ENCODE peak calls at places on chromosomes 7 and 10, in ten cellular contexts. F is coronary artery, K is AG09309, R is mucosa of descending colon, Y is pancreas, T is testis, I is spleen, G is cardiac muscle cell, X is A549, H is GM06990. B is an unnamed sample.

GRCh38 chr7:117796889-117797288 is 76.4 kb downstream of the CTTNBP2 start:
- DNase-seq in F (no peak), K (no peak), R (no peak), Y (no peak), T (no peak), I (no peak), G (no peak), X (no peak), H (no peak), B (no peak)

GRCh38 chr7:85567983-85568382 is 381.1 kb upstream of the SEMA3D start:
- DNase-seq in F (no peak), K (no peak), R (no peak), Y (no peak), T (no peak), I (no peak), G (no peak), X (no peak), H (no peak), B (no peak)

GRCh38 chr10:23643396-23643795 is 204.5 kb downstream of the OTUD1 start:
- DNase-seq in F (no peak), K (no peak), R (peak), Y (no peak), T (peak), I (no peak), G (no peak), X (no peak), H (no peak), B (no peak)

GRCh38 chr7:43693687-43694398 is 35.5 kb downstream of the COA1 start:
- DNase-seq in F (no peak), K (peak), R (no peak), Y (no peak), T (no peak), I (no peak), G (peak), X (peak), H (no peak), B (peak)

GRCh38 chr7:137704723-137705122 is 142.1 kb downstream of the DGKI start:
- DNase-seq in F (no peak), K (no peak), R (no peak), Y (no peak), T (no peak), I (no peak), G (no peak), X (no peak), H (no peak), B (no peak)

GRCh38 chr10:79159141-79159619 is 90.4 kb downstream of the ZMIZ1 start:
- DNase-seq in F (no peak), K (no peak), R (no peak), Y (no peak), T (peak), I (no peak), G (peak), X (no peak), H (no peak), B (peak)

GRCh38 chr10:35409094-35409582 is 72.8 kb downstream of the CCNY start:
- DNase-seq in F (no peak), K (peak), R (no peak), Y (peak), T (no peak), I (no peak), G (peak), X (no peak), H (no peak), B (peak)

GRCh38 chr7:44661233-44661632 is 54.8 kb downstream of the OGDH start:
- DNase-seq in F (no peak), K (no peak), R (no peak), Y (no peak), T (no peak), I (no peak), G (no peak), X (no peak), H (no peak), B (no peak)

GRCh38 chr10:13816195-13816926 is 229.6 kb downstream of the PRPF18 start:
- DNase-seq in F (no peak), K (peak), R (peak), Y (peak), T (no peak), I (no peak), G (peak), X (no peak), H (no peak), B (peak)

GRCh38 chr7:17530249-17530648 is 231.8 kb downstream of the AHR start:
- DNase-seq in F (no peak), K (peak), R (no peak), Y (no peak), T (peak), I (no peak), G (peak), X (no peak), H (no peak), B (peak)

GRCh38 chr7:55348502-55348901 is 16.6 kb upstream of the LANCL2 start:
- DNase-seq in F (no peak), K (no peak), R (no peak), Y (no peak), T (no peak), I (no peak), G (peak), X (no peak), H (no peak), B (peak)

GRCh38 chr7:138233189-138233588 is 156.9 kb downstream of the AKR1D1 start:
- DNase-seq in F (no peak), K (no peak), R (no peak), Y (no peak), T (no peak), I (no peak), G (no peak), X (no peak), H (no peak), B (no peak)

GRCh38 chr7:29479606-29480200 is 83.9 kb upstream of the PRR15 start:
- DNase-seq in F (no peak), K (no peak), R (no peak), Y (no peak), T (peak), I (no peak), G (peak), X (no peak), H (no peak), B (peak)

GRCh38 chr10:58094985-58095718 is 172.5 kb downstream of the IPMK start:
- DNase-seq in F (no peak), K (no peak), R (no peak), Y (no peak), T (no peak), I (no peak), G (no peak), X (no peak), H (no peak), B (no peak)

GRCh38 chr7:117704098-117704497 is 169.1 kb downstream of the CTTNBP2 start:
- DNase-seq in F (no peak), K (no peak), R (no peak), Y (no peak), T (no peak), I (no peak), G (no peak), X (no peak), H (no peak), B (no peak)

GRCh38 chr7:129438839-129439640 is 4.8 kb downstream of the STRIP2 start:
- DNase-seq in F (no peak), K (no peak), R (no peak), Y (no peak), T (no peak), I (no peak), G (peak), X (peak), H (no peak), B (peak)

GRCh38 chr10:971150-971542 is 17.1 kb upstream of the GTPBP4 start:
- DNase-seq in F (no peak), K (no peak), R (peak), Y (no peak), T (no peak), I (no peak), G (peak), X (no peak), H (no peak), B (peak)

GRCh38 chr10:125472037-125472607 is 210.8 kb downstream of the TEX36 start:
- DNase-seq in F (no peak), K (no peak), R (peak), Y (no peak), T (no peak), I (no peak), G (no peak), X (no peak), H (no peak), B (no peak)

GRCh38 chr10:125473138-125473793 is 209.7 kb downstream of the TEX36 start:
- DNase-seq in F (no peak), K (no peak), R (no peak), Y (no peak), T (no peak), I (no peak), G (no peak), X (no peak), H (no peak), B (no peak)

GRCh38 chr10:125468273-125468672 is 214.7 kb downstream of the TEX36 start:
- DNase-seq in F (no peak), K (no peak), R (no peak), Y (no peak), T (no peak), I (no peak), G (no peak), X (no peak), H (no peak), B (no peak)
- H3K4me3 ChIP-seq in F (no peak), K (no peak), R (no peak), Y (no peak), T (no peak), I (no peak), G (no peak), X (no peak), H (no peak), B (no peak)

GRCh38 chr7:97845622-97846203 is 26.5 kb downstream of the ASNS start:
- DNase-seq in F (no peak), K (no peak), R (peak), Y (no peak), T (no peak), I (no peak), G (peak), X (peak), H (no peak), B (peak)
- TF ChIP-seq CTCF in F (no peak), K (peak), R (no peak), Y (peak), T (peak), I (no peak), G (peak), X (peak), H (no peak), B (peak)

GRCh38 chr10:124626759-124627380 is 117.3 kb downstream of the FAM53B start:
- DNase-seq in F (no peak), K (no peak), R (peak), Y (no peak), T (no peak), I (peak), G (no peak), X (no peak), H (peak), B (no peak)
- H3K4me3 ChIP-seq in F (no peak), K (no peak), R (no peak), Y (no peak), T (no peak), I (no peak), G (no peak), X (no peak), H (no peak), B (no peak)

GRCh38 chr10:76902949-76903348 is 734.7 kb downstream of the KCNMA1 start:
- DNase-seq in F (no peak), K (no peak), R (peak), Y (no peak), T (peak), I (no peak), G (peak), X (no peak), H (peak), B (peak)
- TF ChIP-seq CTCF in F (no peak), K (peak), R (no peak), Y (no peak), T (peak), I (no peak), G (peak), X (peak), H (peak), B (peak)